ENCODE peak calls at places on chromosomes 4 and X, in five cellular contexts. L is SW480; R is stimulated activated CD8-positive, alpha-beta memory T cell treated with anti-CD3 and anti-CD28 coated beads, Interleukin-15, amount 100 ng/mL, for 48 hours; A is HFFc6; G is astrocyte of the cerebellum. M is an unnamed sample.

GRCh38 chr4:174401471-174402130 is 117.9 kb downstream of the CEP44 start:
- DNase-seq in L (peak; percentile 81), R (no peak), A (no peak), G (no peak), M (no peak)

GRCh38 chrX:57156397-57157049 is 19.3 kb upstream of the SPIN2A start:
- DNase-seq in L (peak; percentile 16), R (no peak), A (peak; percentile 15), G (no peak), M (no peak)

GRCh38 chr4:163404570-163404969 is 60.9 kb downstream of the NPY5R start:
- DNase-seq in L (no peak), R (no peak), A (no peak), G (no peak), M (no peak)

GRCh38 chrX:150514462-150514861 is 54.0 kb upstream of the MTM1 start:
- DNase-seq in L (no peak), R (no peak), A (no peak), G (no peak), M (no peak)

GRCh38 chrX:129961180-129962083 is 21.0 kb upstream of the BCORL1 start:
- DNase-seq in L (peak; percentile 76), R (peak; percentile 58), A (peak; percentile 25), G (no peak), M (no peak)

GRCh38 chr4:151942971-151943370 is 182.2 kb upstream of the GATB start:
- DNase-seq in L (no peak), R (no peak), A (no peak), G (no peak), M (no peak)

GRCh38 chrX:103678199-103678993 is 8.1 kb downstream of the MORF4L2 start:
- DNase-seq in L (no peak), R (no peak), A (peak; percentile 44), G (no peak), M (no peak)

GRCh38 chr4:36786519-36786918 is 458.0 kb upstream of the NWD2 start:
- DNase-seq in L (no peak), R (no peak), A (no peak), G (no peak), M (no peak)

GRCh38 chr4:108169639-108170038 is 907 bp upstream of the LEF1 start:
- DNase-seq in L (no peak), R (no peak), A (no peak), G (no peak), M (no peak)

GRCh38 chrX:80246273-80246672 is 174.0 kb upstream of the TENT5D start:
- DNase-seq in L (peak; percentile 1), R (no peak), A (no peak), G (no peak), M (no peak)

GRCh38 chr4:53651142-53651720 is 59.9 kb upstream of the LNX1 start:
- DNase-seq in L (peak; percentile 43), R (no peak), A (no peak), G (no peak), M (no peak)

GRCh38 chrX:99353412-99353811 is 1056.7 kb downstream of the PCDH19 start:
- DNase-seq in L (peak; percentile 86), R (no peak), A (no peak), G (no peak), M (no peak)

GRCh38 chr4:15239866-15240265 is 188.0 kb upstream of the C1QTNF7 start:
- DNase-seq in L (no peak), R (no peak), A (no peak), G (no peak), M (no peak)

GRCh38 chrX:150365953-150366911 is 3.1 kb downstream of the MAMLD1 start:
- DNase-seq in L (peak; percentile 18), R (no peak), A (no peak), G (no peak), M (no peak)

GRCh38 chr4:87803421-87803820 is 4.1 kb downstream of the IBSP start:
- DNase-seq in L (no peak), R (no peak), A (no peak), G (no peak), M (no peak)

GRCh38 chrX:21479695-21480280 is 105.6 kb downstream of the CNKSR2 start:
- DNase-seq in L (peak; percentile 46), R (no peak), A (peak; percentile 29), G (peak; percentile 50), M (no peak)

GRCh38 chr4:136847881-136848621 is 684.2 kb downstream of the PCDH18 start:
- DNase-seq in L (no peak), R (no peak), A (no peak), G (no peak), M (no peak)

GRCh38 chr4:103091601-103092223 is 7.9 kb downstream of the BDH2 start:
- DNase-seq in L (peak; percentile 66), R (no peak), A (peak; percentile 72), G (peak; percentile 67), M (no peak)

GRCh38 chr4:101888472-101888871 is 97.9 kb downstream of the BANK1 start:
- DNase-seq in L (no peak), R (no peak), A (no peak), G (no peak), M (no peak)

GRCh38 chr4:138891610-138892009 is 124.0 kb upstream of the NOCT start:
- DNase-seq in L (no peak), R (no peak), A (no peak), G (no peak), M (no peak)

GRCh38 chr4:153611679-153612078 is 72.4 kb upstream of the TLR2 start:
- DNase-seq in L (no peak), R (no peak), A (peak; percentile 9), G (peak; percentile 33), M (no peak)

GRCh38 chr4:16818005-16818404 is 80.4 kb downstream of the LDB2 start:
- DNase-seq in L (no peak), R (no peak), A (no peak), G (no peak), M (no peak)

GRCh38 chr4:7434766-7435150 is at the start of gene PSAPL1:
- DNase-seq in L (peak; percentile 74), R (no peak), A (no peak), G (no peak), M (no peak)

GRCh38 chr4:38180456-38180855 is 220.3 kb downstream of the PTTG2 start:
- DNase-seq in L (peak; percentile 52), R (no peak), A (no peak), G (no peak), M (no peak)

GRCh38 chr4:18689308-18689915 is 667.9 kb upstream of the LCORL start:
- DNase-seq in L (peak; percentile 30), R (no peak), A (peak; percentile 62), G (peak; percentile 70), M (peak; percentile 25)

M was measured in occipital lobe.